ENCODE peak calls at places on chromosomes 5 and 9, in four cellular contexts. L, G, E and Q are unnamed samples.

GRCh38 chr9:125444956-125445506 is 183.4 kb downstream of the GAPVD1 start:
- DNase-seq in L (no peak), G (no peak), E (no peak), Q (no peak)

GRCh38 chr5:159456722-159457462 is 126.6 kb upstream of the IL12B start:
- DNase-seq in L (peak; percentile 54), G (peak; percentile 53), E (peak; percentile 76), Q (no peak)

GRCh38 chr5:14871084-14871572 is 450 bp downstream of the ANKH start:
- DNase-seq in L (peak; percentile 53), G (no peak), E (no peak), Q (peak; percentile 20)

GRCh38 chr5:88393082-88393481 is 124.4 kb upstream of the TMEM161B start:
- DNase-seq in L (no peak), G (no peak), E (no peak), Q (no peak)

GRCh38 chr9:106707722-106708121 is 155.2 kb upstream of the ZNF462 start:
- DNase-seq in L (no peak), G (no peak), E (no peak), Q (no peak)

GRCh38 chr5:161414037-161414436 is 132.5 kb downstream of the GABRB2 start:
- DNase-seq in L (no peak), G (no peak), E (no peak), Q (no peak)

GRCh38 chr5:160649304-160649703 is 202.7 kb downstream of the ATP10B start:
- DNase-seq in L (no peak), G (peak; percentile 26), E (no peak), Q (peak; percentile 43)

GRCh38 chr9:83965350-83966208 is 14.4 kb downstream of the HNRNPK start:
- DNase-seq in L (no peak), G (no peak), E (no peak), Q (peak; percentile 59)

GRCh38 chr5:177131711-177132503 is 1.7 kb upstream of the NSD1 start:
- DNase-seq in L (no peak), G (no peak), E (no peak), Q (no peak)

GRCh38 chr5:125058185-125058826 is 311.9 kb upstream of the ZNF608 start:
- DNase-seq in L (no peak), G (no peak), E (no peak), Q (no peak)

GRCh38 chr5:123916331-123917121 is 404.5 kb downstream of the CSNK1G3 start:
- DNase-seq in L (no peak), G (peak; percentile 31), E (peak; percentile 74), Q (no peak)

GRCh38 chr5:1551913-1552312 is 28.2 kb upstream of the LPCAT1 start:
- DNase-seq in L (no peak), G (no peak), E (no peak), Q (no peak)

GRCh38 chr5:176995896-176996767 is 10.4 kb downstream of the UIMC1 start:
- DNase-seq in L (no peak), G (no peak), E (no peak), Q (peak; percentile 59)

GRCh38 chr5:58842851-58843250 is 260.0 kb downstream of the RAB3C start:
- DNase-seq in L (no peak), G (no peak), E (no peak), Q (no peak)

GRCh38 chr9:121987312-121987711 is 105.8 kb downstream of the TTLL11 start:
- DNase-seq in L (no peak), G (no peak), E (peak; percentile 13), Q (no peak)

GRCh38 chr5:3542769-3543168 is 52.9 kb upstream of the IRX1 start:
- DNase-seq in L (no peak), G (no peak), E (no peak), Q (no peak)

GRCh38 chr9:83355729-83356128 is 182.5 kb downstream of the FRMD3 start:
- DNase-seq in L (no peak), G (no peak), E (no peak), Q (no peak)

GRCh38 chr9:105066265-105066865 is 138.4 kb upstream of the ABCA1 start:
- DNase-seq in L (no peak), G (no peak), E (no peak), Q (no peak)

GRCh38 chr5:133967124-133967523 is 1.3 kb downstream of the C5orf15 start:
- DNase-seq in L (no peak), G (no peak), E (peak; percentile 27), Q (no peak)

GRCh38 chr5:178469975-178470692 is 120.1 kb downstream of the COL23A1 start:
- DNase-seq in L (no peak), G (no peak), E (no peak), Q (no peak)